ENCODE peak calls at places on chromosome 10, in eight cellular contexts. C is astrocyte, M is neural crest cell, O is fibroblast of the aortic adventitia, L is progenitor cell of endocrine pancreas, X is activated B cell treated with CpG ODN at 0.5 μM for 24 hours, F is AG04450, P is lung. G is an unnamed sample.

GRCh38 chr10:11762706-11763500 is 20.7 kb downstream of the ECHDC3 start:
- DNase-seq in C (no peak), M (no peak), O (no peak), L (no peak), X (no peak), F (no peak), P (no peak), G (no peak)

GRCh38 chr10:118504044-118504944 is 91.2 kb downstream of the PRLHR start:
- DNase-seq in C (peak), M (no peak), O (peak), L (no peak), X (no peak), F (no peak), P (no peak), G (no peak)

GRCh38 chr10:15588635-15589081 is 131.1 kb downstream of the ITGA8 start:
- DNase-seq in C (no peak), M (no peak), O (no peak), L (no peak), X (no peak), F (no peak), P (no peak), G (peak)

GRCh38 chr10:52740913-52741675 is 31.5 kb downstream of the MBL2 start:
- DNase-seq in C (no peak), M (peak), O (peak), L (peak), X (no peak), F (no peak), P (no peak), G (peak)

GRCh38 chr10:118017071-118017740 is 29.5 kb downstream of the RAB11FIP2 start:
- DNase-seq in C (no peak), M (no peak), O (no peak), L (no peak), X (no peak), F (no peak), P (no peak), G (no peak)

GRCh38 chr10:93560541-93560940 is 5.9 kb upstream of the FFAR4 start:
- DNase-seq in C (no peak), M (no peak), O (no peak), L (no peak), X (no peak), F (no peak), P (no peak), G (no peak)

GRCh38 chr10:2143213-2143882 is 406.0 kb upstream of the ADARB2 start:
- DNase-seq in C (no peak), M (no peak), O (no peak), L (no peak), X (no peak), F (no peak), P (no peak), G (no peak)

GRCh38 chr10:118337356-118337755 is 4.8 kb downstream of the FAM204A start:
- DNase-seq in C (no peak), M (no peak), O (no peak), L (no peak), X (no peak), F (no peak), P (no peak), G (no peak)

GRCh38 chr10:109906346-109906745 is 17.0 kb downstream of the XPNPEP1 start:
- DNase-seq in C (no peak), M (no peak), O (no peak), L (no peak), X (no peak), F (no peak), P (no peak), G (no peak)

GRCh38 chr10:117796394-117796793 is 250.3 kb downstream of the RAB11FIP2 start:
- DNase-seq in C (no peak), M (no peak), O (no peak), L (no peak), X (no peak), F (no peak), P (no peak), G (no peak)

GRCh38 chr10:106560925-106561640 is 603.4 kb downstream of the SORCS1 start:
- DNase-seq in C (peak), M (no peak), O (peak), L (no peak), X (no peak), F (no peak), P (no peak), G (no peak)

GRCh38 chr10:68989317-68989990 is 851 bp downstream of the KIFBP start:
- DNase-seq in C (peak), M (peak), O (peak), L (no peak), X (no peak), F (no peak), P (no peak), G (peak)

GRCh38 chr10:43491855-43492254 is 54.9 kb downstream of the ZNF487 start:
- DNase-seq in C (no peak), M (no peak), O (no peak), L (no peak), X (no peak), F (no peak), P (no peak), G (no peak)

GRCh38 chr10:16777473-16778370 is 39.5 kb downstream of the RSU1 start:
- DNase-seq in C (peak), M (peak), O (peak), L (no peak), X (no peak), F (peak), P (no peak), G (no peak)

GRCh38 chr10:132142396-132143161 is 44.2 kb upstream of the DPYSL4 start:
- DNase-seq in C (no peak), M (peak), O (no peak), L (peak), X (peak), F (no peak), P (no peak), G (peak)

GRCh38 chr10:120365872-120366271 is 91.2 kb upstream of the PLPP4 start:
- DNase-seq in C (peak), M (no peak), O (peak), L (no peak), X (no peak), F (no peak), P (no peak), G (no peak)

GRCh38 chr10:132167041-132167674 is 19.6 kb upstream of the DPYSL4 start:
- DNase-seq in C (no peak), M (no peak), O (no peak), L (no peak), X (no peak), F (no peak), P (no peak), G (no peak)

GRCh38 chr10:4183761-4184261 is 398.8 kb upstream of the KLF6 start:
- DNase-seq in C (peak), M (no peak), O (peak), L (no peak), X (no peak), F (peak), P (no peak), G (no peak)

GRCh38 chr10:77835669-77836086 is 90.9 kb downstream of the DLG5 start:
- DNase-seq in C (peak), M (no peak), O (no peak), L (no peak), X (no peak), F (no peak), P (no peak), G (no peak)

GRCh38 chr10:52451817-52452216 is 137.7 kb downstream of the DKK1 start:
- DNase-seq in C (peak), M (no peak), O (peak), L (no peak), X (no peak), F (no peak), P (no peak), G (no peak)

GRCh38 chr10:16867556-16867955 is 50.3 kb upstream of the RSU1 start:
- DNase-seq in C (peak), M (no peak), O (peak), L (no peak), X (no peak), F (no peak), P (no peak), G (no peak)

GRCh38 chr10:26468291-26468690 is 30.1 kb downstream of the APBB1IP start:
- DNase-seq in C (peak), M (no peak), O (peak), L (no peak), X (no peak), F (no peak), P (no peak), G (no peak)

GRCh38 chr10:102410427-102411073 is 8.0 kb downstream of the PSD start:
- DNase-seq in C (no peak), M (peak), O (no peak), L (peak), X (peak), F (no peak), P (no peak), G (peak)

GRCh38 chr10:110042181-110042580 is 34.4 kb downstream of the ADD3 start:
- DNase-seq in C (peak), M (no peak), O (peak), L (no peak), X (no peak), F (no peak), P (no peak), G (no peak)

GRCh38 chr10:71963756-71964668 is at the start of gene CHST3:
- DNase-seq in C (peak), M (peak), O (peak), L (peak), X (no peak), F (no peak), P (peak), G (peak)

GRCh38 chr10:80168679-80169380 is 36.3 kb downstream of the PLAC9 start:
- DNase-seq in C (no peak), M (no peak), O (no peak), L (no peak), X (no peak), F (no peak), P (no peak), G (no peak)

GRCh38 chr10:74548676-74549075 is 277.7 kb upstream of the KAT6B start:
- DNase-seq in C (no peak), M (no peak), O (no peak), L (no peak), X (no peak), F (no peak), P (no peak), G (no peak)

GRCh38 chr10:7014721-7015120 is 396.1 kb downstream of the SFMBT2 start:
- DNase-seq in C (no peak), M (no peak), O (no peak), L (no peak), X (no peak), F (no peak), P (no peak), G (no peak)

GRCh38 chr10:121694966-121695340 is 96.7 kb upstream of the FGFR2 start:
- DNase-seq in C (no peak), M (no peak), O (no peak), L (no peak), X (no peak), F (no peak), P (no peak), G (no peak)

GRCh38 chr10:25682203-25682950 is 251.7 kb upstream of the MYO3A start:
- DNase-seq in C (peak), M (no peak), O (peak), L (no peak), X (no peak), F (no peak), P (no peak), G (no peak)

GRCh38 chr10:95201736-95202135 is 7.7 kb downstream of the ACSM6 start:
- DNase-seq in C (peak), M (no peak), O (peak), L (no peak), X (no peak), F (no peak), P (no peak), G (no peak)
- TF ChIP-seq CTCF in C (peak), M (no peak), O (peak), L (no peak), X (no peak), F (peak), P (no peak), G (no peak)

GRCh38 chr10:9342865-9343450 is 1288.5 kb downstream of the GATA3 start:
- DNase-seq in C (peak), M (no peak), O (peak), L (no peak), X (no peak), F (peak), P (no peak), G (no peak)
- TF ChIP-seq CTCF in C (peak), M (peak), O (peak), L (peak), X (no peak), F (peak), P (peak), G (peak)

GRCh38 chr10:36621346-36621745 is 504.1 kb upstream of the ANKRD30A start:
- DNase-seq in C (peak), M (no peak), O (peak), L (no peak), X (no peak), F (no peak), P (no peak), G (no peak)
- TF ChIP-seq CTCF in C (no peak), M (no peak), O (no peak), L (no peak), X (no peak), F (no peak), P (no peak), G (no peak)

GRCh38 chr10:114301177-114301576 is 62.1 kb downstream of the VWA2 start:
- DNase-seq in C (no peak), M (no peak), O (no peak), L (no peak), X (no peak), F (no peak), P (no peak), G (no peak)
- TF ChIP-seq CTCF in C (no peak), M (no peak), O (no peak), L (no peak), X (no peak), F (no peak), P (no peak), G (no peak)